ENCODE peak calls at places on chromosomes 13 and 19, in six cellular contexts. One of them, this sample, is unnamed.

GRCh38 chr19:23321953-23322549 is 71.9 kb upstream of the ZNF724 start:
- DNase-seq in cardiac fibroblast: no peak
- DNase-seq in fibroblast of mammary gland: no peak
- DNase-seq in BJ: no peak
- DNase-seq in cardiac muscle cell: no peak
- DNase-seq in thoracic aorta: no peak
- DNase-seq in this sample: no peak

GRCh38 chr13:23744315-23744714 is 144.9 kb downstream of the MIPEP start:
- DNase-seq in cardiac fibroblast: peak
- DNase-seq in fibroblast of mammary gland: peak
- DNase-seq in BJ: no peak
- DNase-seq in cardiac muscle cell: no peak
- DNase-seq in thoracic aorta: no peak
- DNase-seq in this sample: no peak

GRCh38 chr19:49301165-49301865 is 23.7 kb downstream of the SLC6A16 start:
- DNase-seq in cardiac fibroblast: peak
- DNase-seq in fibroblast of mammary gland: peak
- DNase-seq in BJ: no peak
- DNase-seq in cardiac muscle cell: peak
- DNase-seq in thoracic aorta: peak
- DNase-seq in this sample: peak

GRCh38 chr13:113448545-113448884 is 4.8 kb downstream of the ADPRHL1 start:
- DNase-seq in cardiac fibroblast: no peak
- DNase-seq in fibroblast of mammary gland: no peak
- DNase-seq in BJ: no peak
- DNase-seq in cardiac muscle cell: peak
- DNase-seq in thoracic aorta: no peak
- DNase-seq in this sample: no peak

GRCh38 chr19:889662-890295 is 3.2 kb downstream of the MED16 start:
- DNase-seq in cardiac fibroblast: no peak
- DNase-seq in fibroblast of mammary gland: no peak
- DNase-seq in BJ: no peak
- DNase-seq in cardiac muscle cell: no peak
- DNase-seq in thoracic aorta: no peak
- DNase-seq in this sample: no peak

GRCh38 chr13:37667631-37668161 is 69.1 kb upstream of the POSTN start:
- DNase-seq in cardiac fibroblast: no peak
- DNase-seq in fibroblast of mammary gland: peak
- DNase-seq in BJ: no peak
- DNase-seq in cardiac muscle cell: no peak
- DNase-seq in thoracic aorta: no peak
- DNase-seq in this sample: no peak

GRCh38 chr19:53161123-53161522 is 2.3 kb upstream of the ZNF347 start:
- DNase-seq in cardiac fibroblast: no peak
- DNase-seq in fibroblast of mammary gland: no peak
- DNase-seq in BJ: no peak
- DNase-seq in cardiac muscle cell: no peak
- DNase-seq in thoracic aorta: no peak
- DNase-seq in this sample: no peak

GRCh38 chr19:48868196-48868886 is at the start of gene PLEKHA4:
- DNase-seq in cardiac fibroblast: peak
- DNase-seq in fibroblast of mammary gland: peak
- DNase-seq in BJ: no peak
- DNase-seq in cardiac muscle cell: no peak
- DNase-seq in thoracic aorta: no peak
- DNase-seq in this sample: peak

GRCh38 chr19:15379996-15380647 is 535 bp upstream of the AKAP8 start:
- DNase-seq in cardiac fibroblast: peak
- DNase-seq in fibroblast of mammary gland: peak
- DNase-seq in BJ: no peak
- DNase-seq in cardiac muscle cell: peak
- DNase-seq in thoracic aorta: no peak
- DNase-seq in this sample: peak

GRCh38 chr13:45417790-45418534 is at the start of gene SLC25A30:
- DNase-seq in cardiac fibroblast: peak
- DNase-seq in fibroblast of mammary gland: peak
- DNase-seq in BJ: peak
- DNase-seq in cardiac muscle cell: peak
- DNase-seq in thoracic aorta: peak
- DNase-seq in this sample: peak

GRCh38 chr19:48962029-48962848 is 2.9 kb upstream of the FTL start:
- DNase-seq in cardiac fibroblast: peak
- DNase-seq in fibroblast of mammary gland: peak
- DNase-seq in BJ: no peak
- DNase-seq in cardiac muscle cell: no peak
- DNase-seq in thoracic aorta: no peak
- DNase-seq in this sample: peak

GRCh38 chr13:31767175-31767900 is 28.0 kb downstream of the RXFP2 start:
- DNase-seq in cardiac fibroblast: peak
- DNase-seq in fibroblast of mammary gland: peak
- DNase-seq in BJ: no peak
- DNase-seq in cardiac muscle cell: no peak
- DNase-seq in thoracic aorta: no peak
- DNase-seq in this sample: peak

GRCh38 chr19:2261438-2262172 is 5.4 kb upstream of the JSRP1 start:
- DNase-seq in cardiac fibroblast: peak
- DNase-seq in fibroblast of mammary gland: peak
- DNase-seq in BJ: no peak
- DNase-seq in cardiac muscle cell: peak
- DNase-seq in thoracic aorta: no peak
- DNase-seq in this sample: peak

GRCh38 chr13:66618702-66619101 is 611.4 kb downstream of the PCDH9 start:
- DNase-seq in cardiac fibroblast: peak
- DNase-seq in fibroblast of mammary gland: peak
- DNase-seq in BJ: no peak
- DNase-seq in cardiac muscle cell: peak
- DNase-seq in thoracic aorta: no peak
- DNase-seq in this sample: peak

GRCh38 chr13:34696296-34696695 is 245.8 kb upstream of the NBEA start:
- DNase-seq in cardiac fibroblast: no peak
- DNase-seq in fibroblast of mammary gland: no peak
- DNase-seq in BJ: no peak
- DNase-seq in cardiac muscle cell: no peak
- DNase-seq in thoracic aorta: no peak
- DNase-seq in this sample: no peak

GRCh38 chr13:112859128-112859816 is 109.7 kb upstream of the MCF2L start:
- DNase-seq in cardiac fibroblast: no peak
- DNase-seq in fibroblast of mammary gland: no peak
- DNase-seq in BJ: no peak
- DNase-seq in cardiac muscle cell: no peak
- DNase-seq in thoracic aorta: no peak
- DNase-seq in this sample: no peak

GRCh38 chr13:74015137-74015536 is 119.1 kb downstream of the KLF12 start:
- DNase-seq in cardiac fibroblast: peak
- DNase-seq in fibroblast of mammary gland: peak
- DNase-seq in BJ: no peak
- DNase-seq in cardiac muscle cell: no peak
- DNase-seq in thoracic aorta: no peak
- DNase-seq in this sample: peak

GRCh38 chr13:19023115-19023514 is 158.5 kb downstream of the TUBA3C start:
- DNase-seq in cardiac fibroblast: no peak
- DNase-seq in fibroblast of mammary gland: no peak
- DNase-seq in BJ: no peak
- DNase-seq in cardiac muscle cell: no peak
- DNase-seq in thoracic aorta: no peak
- DNase-seq in this sample: no peak

GRCh38 chr13:60094385-60095088 is 69.2 kb downstream of the DIAPH3 start:
- DNase-seq in cardiac fibroblast: no peak
- DNase-seq in fibroblast of mammary gland: no peak
- DNase-seq in BJ: no peak
- DNase-seq in cardiac muscle cell: no peak
- DNase-seq in thoracic aorta: no peak
- DNase-seq in this sample: no peak

GRCh38 chr19:45161715-45162463 is 1.1 kb upstream of the NKPD1 start:
- DNase-seq in cardiac fibroblast: peak
- DNase-seq in fibroblast of mammary gland: peak
- DNase-seq in BJ: no peak
- DNase-seq in cardiac muscle cell: peak
- DNase-seq in thoracic aorta: no peak
- DNase-seq in this sample: peak

GRCh38 chr19:45159971-45160324 is 834 bp downstream of the NKPD1 start:
- DNase-seq in cardiac fibroblast: no peak
- DNase-seq in fibroblast of mammary gland: no peak
- DNase-seq in BJ: no peak
- DNase-seq in cardiac muscle cell: no peak
- DNase-seq in thoracic aorta: no peak
- DNase-seq in this sample: no peak

GRCh38 chr19:45162464-45163143 is 1.8 kb upstream of the NKPD1 start:
- DNase-seq in cardiac fibroblast: no peak
- DNase-seq in fibroblast of mammary gland: no peak
- DNase-seq in BJ: no peak
- DNase-seq in cardiac muscle cell: no peak
- DNase-seq in thoracic aorta: no peak
- DNase-seq in this sample: no peak

GRCh38 chr19:45159204-45159970 is 1.4 kb downstream of the NKPD1 start:
- DNase-seq in cardiac fibroblast: no peak
- DNase-seq in fibroblast of mammary gland: no peak
- DNase-seq in BJ: no peak
- DNase-seq in cardiac muscle cell: no peak
- DNase-seq in thoracic aorta: no peak
- DNase-seq in this sample: no peak

DNA sequence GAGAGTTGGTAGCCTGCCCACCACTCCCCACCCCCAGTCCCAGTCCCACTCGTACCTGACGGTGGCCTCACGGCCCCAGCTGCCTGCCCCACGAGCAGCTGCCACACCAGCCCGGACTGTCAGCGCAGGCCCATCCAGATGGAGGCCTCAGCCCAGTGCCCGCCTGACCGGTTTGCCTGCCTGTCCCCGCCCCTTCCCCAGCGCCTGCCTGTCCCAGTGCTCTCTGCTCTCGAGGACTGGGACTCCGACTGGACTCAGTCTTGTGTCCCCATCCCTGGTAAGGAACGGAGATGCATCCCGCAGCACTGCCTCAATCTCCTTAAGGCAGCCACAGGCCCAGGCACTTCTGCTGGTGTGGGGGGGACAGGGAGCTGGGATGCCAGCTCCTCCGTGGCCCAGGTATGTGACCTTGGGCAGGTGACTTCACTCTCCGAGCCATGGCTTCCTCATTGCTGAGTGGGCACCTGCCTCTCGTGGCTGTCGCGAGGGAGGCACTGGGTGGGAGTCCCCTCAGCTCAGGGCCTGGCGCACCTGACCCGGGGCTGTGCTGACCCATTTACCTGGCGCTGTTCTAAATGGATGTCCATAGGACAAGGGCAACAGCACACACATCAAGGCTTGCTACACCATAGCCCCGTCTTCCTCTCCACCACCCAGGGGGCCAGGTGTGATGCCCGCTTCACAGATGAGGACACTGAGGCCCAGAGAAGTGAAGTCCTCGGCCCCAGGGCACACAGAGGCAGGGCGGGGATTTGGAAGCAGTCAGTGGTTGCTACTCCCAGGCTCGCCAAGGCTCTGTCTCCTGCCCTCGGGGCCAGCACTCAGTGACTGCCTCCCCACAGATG is at the start of gene NKPD1:
- DNase-seq in cardiac fibroblast: no peak
- DNase-seq in fibroblast of mammary gland: no peak
- DNase-seq in BJ: no peak
- DNase-seq in cardiac muscle cell: no peak
- DNase-seq in thoracic aorta: no peak
- DNase-seq in this sample: no peak
- H3K4me3 ChIP-seq in cardiac fibroblast: no peak
- H3K4me3 ChIP-seq in fibroblast of mammary gland: no peak
- H3K4me3 ChIP-seq in BJ: no peak
- H3K4me3 ChIP-seq in cardiac muscle cell: no peak
- H3K4me3 ChIP-seq in thoracic aorta: no peak
- H3K4me3 ChIP-seq in this sample: no peak

GRCh38 chr19:29259153-29259552 is 46.2 kb upstream of the UQCRFS1 start:
- DNase-seq in cardiac fibroblast: peak
- DNase-seq in fibroblast of mammary gland: peak
- DNase-seq in BJ: no peak
- DNase-seq in cardiac muscle cell: no peak
- DNase-seq in thoracic aorta: no peak
- DNase-seq in this sample: peak
- TF ChIP-seq CTCF in cardiac fibroblast: peak
- TF ChIP-seq CTCF in fibroblast of mammary gland: peak
- TF ChIP-seq CTCF in BJ: peak
- TF ChIP-seq CTCF in cardiac muscle cell: peak
- TF ChIP-seq CTCF in thoracic aorta: no peak
- TF ChIP-seq CTCF in this sample: peak

GRCh38 chr19:4640247-4641000 is 1.1 kb downstream of the TNFAIP8L1 start:
- DNase-seq in cardiac fibroblast: no peak
- DNase-seq in fibroblast of mammary gland: no peak
- DNase-seq in BJ: no peak
- DNase-seq in cardiac muscle cell: no peak
- DNase-seq in thoracic aorta: no peak
- DNase-seq in this sample: no peak
- H3K4me3 ChIP-seq in cardiac fibroblast: peak
- H3K4me3 ChIP-seq in fibroblast of mammary gland: peak
- H3K4me3 ChIP-seq in BJ: peak
- H3K4me3 ChIP-seq in cardiac muscle cell: peak
- H3K4me3 ChIP-seq in thoracic aorta: peak
- H3K4me3 ChIP-seq in this sample: peak

GRCh38 chr13:42073683-42074082 is 25.2 kb downstream of the DGKH start:
- DNase-seq in cardiac fibroblast: peak
- DNase-seq in fibroblast of mammary gland: no peak
- DNase-seq in BJ: no peak
- DNase-seq in cardiac muscle cell: no peak
- DNase-seq in thoracic aorta: no peak
- DNase-seq in this sample: no peak

GRCh38 chr13:42076309-42076713 is 27.9 kb downstream of the DGKH start:
- DNase-seq in cardiac fibroblast: no peak
- DNase-seq in fibroblast of mammary gland: no peak
- DNase-seq in BJ: no peak
- DNase-seq in cardiac muscle cell: no peak
- DNase-seq in thoracic aorta: no peak
- DNase-seq in this sample: peak

GRCh38 chr13:42083138-42083770 is 34.8 kb downstream of the DGKH start:
- DNase-seq in cardiac fibroblast: no peak
- DNase-seq in fibroblast of mammary gland: no peak
- DNase-seq in BJ: no peak
- DNase-seq in cardiac muscle cell: no peak
- DNase-seq in thoracic aorta: no peak
- DNase-seq in this sample: no peak

GRCh38 chr13:42075517-42075916 is 27.1 kb downstream of the DGKH start:
- DNase-seq in cardiac fibroblast: no peak
- DNase-seq in fibroblast of mammary gland: no peak
- DNase-seq in BJ: no peak
- DNase-seq in cardiac muscle cell: no peak
- DNase-seq in thoracic aorta: no peak
- DNase-seq in this sample: no peak

DNA sequence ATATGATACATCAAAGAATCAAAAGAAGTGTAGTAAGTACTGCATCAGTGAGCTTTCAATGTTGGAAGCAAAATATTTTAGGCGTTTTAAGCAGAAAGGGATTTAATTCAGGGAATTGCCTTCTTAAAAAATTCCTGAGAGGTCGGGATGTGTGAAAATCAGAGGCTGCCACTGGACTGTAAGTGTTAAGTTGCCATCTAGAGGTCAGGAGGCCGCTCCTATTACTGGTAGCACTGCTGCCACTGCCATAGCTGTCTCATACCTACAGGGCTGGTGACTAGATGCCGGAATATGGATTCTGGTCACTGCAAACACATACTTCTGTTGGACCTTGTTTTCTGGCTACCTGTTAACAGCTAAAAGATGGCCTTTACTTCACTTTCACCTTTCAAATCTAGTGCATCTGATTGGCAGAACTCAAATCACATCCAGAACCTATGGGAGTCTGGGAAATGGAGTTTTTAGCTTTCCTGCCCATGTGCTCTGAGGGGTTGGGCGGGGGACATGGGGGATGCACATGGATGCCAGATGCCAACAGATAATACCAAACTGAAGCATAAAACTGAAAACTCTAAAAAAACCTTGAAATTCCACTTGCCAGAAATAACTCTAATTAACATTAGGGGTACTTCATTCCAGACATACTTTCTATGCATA is 29.8 kb downstream of the DGKH start:
- DNase-seq in cardiac fibroblast: no peak
- DNase-seq in fibroblast of mammary gland: no peak
- DNase-seq in BJ: no peak
- DNase-seq in cardiac muscle cell: peak
- DNase-seq in thoracic aorta: no peak
- DNase-seq in this sample: no peak
- TF ChIP-seq CTCF in cardiac fibroblast: no peak
- TF ChIP-seq CTCF in fibroblast of mammary gland: no peak
- TF ChIP-seq CTCF in BJ: no peak
- TF ChIP-seq CTCF in cardiac muscle cell: no peak
- TF ChIP-seq CTCF in thoracic aorta: no peak
- TF ChIP-seq CTCF in this sample: no peak